ENCODE peak calls at places on chromosomes 11 and 22, in eight cellular contexts. One of them, this sample, is unnamed.

GRCh38 chr11:109864834-109865557 is 228.2 kb upstream of the ZC3H12C start:
- DNase-seq in neural progenitor cell: no peak
- DNase-seq in PC-9: no peak
- DNase-seq in mammary epithelial cell: peak; percentile 39
- DNase-seq in A673: peak; percentile 81
- DNase-seq in GM23248: peak; percentile 73
- DNase-seq in endothelial cell of umbilical vein: peak; percentile 43
- DNase-seq in astrocyte: peak; percentile 58
- DNase-seq in this sample: no peak

GRCh38 chr11:62534779-62535545 is 11.6 kb downstream of the AHNAK start:
- DNase-seq in neural progenitor cell: no peak
- DNase-seq in PC-9: no peak
- DNase-seq in mammary epithelial cell: no peak
- DNase-seq in A673: no peak
- DNase-seq in GM23248: no peak
- DNase-seq in endothelial cell of umbilical vein: no peak
- DNase-seq in astrocyte: no peak
- DNase-seq in this sample: no peak

GRCh38 chr11:80837051-80837450 is 1396.2 kb upstream of the TENM4 start:
- DNase-seq in neural progenitor cell: no peak
- DNase-seq in PC-9: no peak
- DNase-seq in mammary epithelial cell: no peak
- DNase-seq in A673: peak; percentile 93
- DNase-seq in GM23248: no peak
- DNase-seq in endothelial cell of umbilical vein: no peak
- DNase-seq in astrocyte: no peak
- DNase-seq in this sample: no peak

GRCh38 chr11:129703846-129704245 is 111.8 kb upstream of the TMEM45B start:
- DNase-seq in neural progenitor cell: no peak
- DNase-seq in PC-9: no peak
- DNase-seq in mammary epithelial cell: peak; percentile 24
- DNase-seq in A673: no peak
- DNase-seq in GM23248: peak; percentile 30
- DNase-seq in endothelial cell of umbilical vein: no peak
- DNase-seq in astrocyte: no peak
- DNase-seq in this sample: no peak

GRCh38 chr11:83071641-83072591 is at the start of gene RAB30:
- DNase-seq in neural progenitor cell: peak; percentile 100
- DNase-seq in PC-9: peak; percentile 93
- DNase-seq in mammary epithelial cell: peak; percentile 100
- DNase-seq in A673: peak; percentile 100
- DNase-seq in GM23248: peak; percentile 99
- DNase-seq in endothelial cell of umbilical vein: peak; percentile 100
- DNase-seq in astrocyte: peak; percentile 99
- DNase-seq in this sample: peak; percentile 98

GRCh38 chr11:28108909-28109308 is 721 bp downstream of the METTL15 start:
- DNase-seq in neural progenitor cell: no peak
- DNase-seq in PC-9: no peak
- DNase-seq in mammary epithelial cell: no peak
- DNase-seq in A673: peak; percentile 43
- DNase-seq in GM23248: peak; percentile 63
- DNase-seq in endothelial cell of umbilical vein: peak; percentile 53
- DNase-seq in astrocyte: no peak
- DNase-seq in this sample: no peak

GRCh38 chr11:123653997-123654565 is 343 bp downstream of the SCN3B start:
- DNase-seq in neural progenitor cell: peak; percentile 74
- DNase-seq in PC-9: peak; percentile 28
- DNase-seq in mammary epithelial cell: peak; percentile 52
- DNase-seq in A673: peak; percentile 66
- DNase-seq in GM23248: peak; percentile 68
- DNase-seq in endothelial cell of umbilical vein: peak; percentile 56
- DNase-seq in astrocyte: peak; percentile 49
- DNase-seq in this sample: no peak

GRCh38 chr22:43993072-43993760 is 30.9 kb upstream of the PARVB start:
- DNase-seq in neural progenitor cell: peak; percentile 83
- DNase-seq in PC-9: peak; percentile 44
- DNase-seq in mammary epithelial cell: peak; percentile 11
- DNase-seq in A673: peak; percentile 72
- DNase-seq in GM23248: peak; percentile 78
- DNase-seq in endothelial cell of umbilical vein: peak; percentile 53
- DNase-seq in astrocyte: peak; percentile 16
- DNase-seq in this sample: peak; percentile 8

GRCh38 chr22:46827781-46828180 is 65.3 kb downstream of the TBC1D22A start:
- DNase-seq in neural progenitor cell: no peak
- DNase-seq in PC-9: no peak
- DNase-seq in mammary epithelial cell: no peak
- DNase-seq in A673: peak; percentile 33
- DNase-seq in GM23248: no peak
- DNase-seq in endothelial cell of umbilical vein: no peak
- DNase-seq in astrocyte: no peak
- DNase-seq in this sample: no peak

GRCh38 chr11:93740031-93740801 is 1.1 kb downstream of the TAF1D start:
- DNase-seq in neural progenitor cell: peak; percentile 23
- DNase-seq in PC-9: peak; percentile 62
- DNase-seq in mammary epithelial cell: peak; percentile 79
- DNase-seq in A673: no peak
- DNase-seq in GM23248: peak; percentile 67
- DNase-seq in endothelial cell of umbilical vein: peak; percentile 16
- DNase-seq in astrocyte: peak; percentile 48
- DNase-seq in this sample: no peak

GRCh38 chr11:113907155-113907554 is 2.6 kb downstream of the HTR3B start:
- DNase-seq in neural progenitor cell: no peak
- DNase-seq in PC-9: no peak
- DNase-seq in mammary epithelial cell: no peak
- DNase-seq in A673: no peak
- DNase-seq in GM23248: no peak
- DNase-seq in endothelial cell of umbilical vein: no peak
- DNase-seq in astrocyte: no peak
- DNase-seq in this sample: no peak

GRCh38 chr11:70491696-70492472 is 93.6 kb downstream of the CTTN start:
- DNase-seq in neural progenitor cell: no peak
- DNase-seq in PC-9: no peak
- DNase-seq in mammary epithelial cell: no peak
- DNase-seq in A673: no peak
- DNase-seq in GM23248: no peak
- DNase-seq in endothelial cell of umbilical vein: no peak
- DNase-seq in astrocyte: no peak
- DNase-seq in this sample: no peak

GRCh38 chr11:70494559-70495350 is 96.4 kb downstream of the CTTN start:
- DNase-seq in neural progenitor cell: no peak
- DNase-seq in PC-9: no peak
- DNase-seq in mammary epithelial cell: no peak
- DNase-seq in A673: no peak
- DNase-seq in GM23248: no peak
- DNase-seq in endothelial cell of umbilical vein: no peak
- DNase-seq in astrocyte: no peak
- DNase-seq in this sample: no peak

GRCh38 chr11:70490723-70491558 is 92.6 kb downstream of the CTTN start:
- DNase-seq in neural progenitor cell: no peak
- DNase-seq in PC-9: no peak
- DNase-seq in mammary epithelial cell: no peak
- DNase-seq in A673: no peak
- DNase-seq in GM23248: no peak
- DNase-seq in endothelial cell of umbilical vein: no peak
- DNase-seq in astrocyte: no peak
- DNase-seq in this sample: no peak

GRCh38 chr11:70493891-70494290 is 95.6 kb downstream of the CTTN start:
- DNase-seq in neural progenitor cell: no peak
- DNase-seq in PC-9: no peak
- DNase-seq in mammary epithelial cell: no peak
- DNase-seq in A673: no peak
- DNase-seq in GM23248: no peak
- DNase-seq in endothelial cell of umbilical vein: no peak
- DNase-seq in astrocyte: no peak
- DNase-seq in this sample: no peak

DNA sequence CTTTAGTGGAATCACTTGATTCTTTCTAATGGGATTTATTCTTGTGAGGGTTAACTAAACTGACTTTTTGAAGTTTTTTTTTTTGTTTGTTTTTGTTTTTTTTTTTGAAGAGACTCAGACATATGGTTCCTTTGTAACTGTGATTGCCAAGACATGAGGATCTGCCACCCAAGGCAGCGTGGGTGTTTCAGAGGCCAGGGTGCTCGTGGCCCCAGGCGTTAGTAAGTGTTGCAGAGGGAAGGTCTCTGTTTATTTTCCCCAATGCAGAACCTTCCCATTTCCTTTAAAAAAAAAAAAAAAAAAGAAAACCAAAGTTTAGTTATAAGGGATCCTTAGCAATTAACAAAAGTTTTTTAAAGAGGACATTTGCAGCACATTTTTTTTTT is 94.8 kb downstream of the CTTN start:
- DNase-seq in neural progenitor cell: no peak
- DNase-seq in PC-9: no peak
- DNase-seq in mammary epithelial cell: no peak
- DNase-seq in A673: no peak
- DNase-seq in GM23248: no peak
- DNase-seq in endothelial cell of umbilical vein: no peak
- DNase-seq in astrocyte: no peak
- DNase-seq in this sample: no peak
- H3K9me3 ChIP-seq in neural progenitor cell: peaks cover 4% of the 10 kb centered on the region
- H3K9me3 ChIP-seq in PC-9: peaks cover 6% of the 10 kb centered on the region
- H3K9me3 ChIP-seq in mammary epithelial cell: peaks cover 16% of the 10 kb centered on the region
- H3K9me3 ChIP-seq in A673: peaks cover 3% of the 10 kb centered on the region
- H3K9me3 ChIP-seq in GM23248: no peaks in the 10 kb centered on the region
- H3K9me3 ChIP-seq in endothelial cell of umbilical vein: no peaks in the 10 kb centered on the region
- H3K9me3 ChIP-seq in astrocyte: peaks cover 10% of the 10 kb centered on the region
- H3K9me3 ChIP-seq in this sample: no peaks in the 10 kb centered on the region

DNA sequence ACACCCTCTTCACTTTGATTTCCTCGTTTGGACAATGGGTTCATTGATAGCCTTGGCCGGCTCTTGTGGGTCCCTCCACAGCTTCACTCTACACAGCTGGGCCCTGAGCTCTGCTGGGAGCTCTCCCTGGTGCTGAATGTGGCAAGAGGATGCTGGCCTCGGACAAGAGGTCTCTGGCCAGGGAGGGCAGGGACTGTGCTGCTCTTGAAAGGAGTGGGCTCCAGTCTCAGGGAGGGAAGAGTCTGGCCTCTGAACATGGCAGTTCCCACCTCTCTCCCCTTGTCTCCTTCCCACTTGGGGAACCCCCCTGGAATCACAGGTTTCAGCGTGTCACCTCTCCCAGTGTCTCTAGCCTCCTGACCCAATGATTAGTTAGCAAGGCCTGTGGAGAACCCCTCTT is 3.0 kb upstream of the CABP7 start:
- DNase-seq in neural progenitor cell: peak; percentile 93
- DNase-seq in PC-9: peak; percentile 54
- DNase-seq in mammary epithelial cell: peak; percentile 59
- DNase-seq in A673: peak; percentile 59
- DNase-seq in GM23248: peak; percentile 82
- DNase-seq in endothelial cell of umbilical vein: peak; percentile 70
- DNase-seq in astrocyte: peak; percentile 59
- DNase-seq in this sample: no peak
- TF ChIP-seq EZH2 in neural progenitor cell: peak; percentile 41
- TF ChIP-seq EZH2 in PC-9: no peak
- TF ChIP-seq EZH2 in mammary epithelial cell: no peak
- TF ChIP-seq EZH2 in A673: no peak
- TF ChIP-seq EZH2 in GM23248: no peak
- TF ChIP-seq EZH2 in endothelial cell of umbilical vein: no peak
- TF ChIP-seq EZH2 in astrocyte: no peak
- TF ChIP-seq EZH2 in this sample: no peak

DNA sequence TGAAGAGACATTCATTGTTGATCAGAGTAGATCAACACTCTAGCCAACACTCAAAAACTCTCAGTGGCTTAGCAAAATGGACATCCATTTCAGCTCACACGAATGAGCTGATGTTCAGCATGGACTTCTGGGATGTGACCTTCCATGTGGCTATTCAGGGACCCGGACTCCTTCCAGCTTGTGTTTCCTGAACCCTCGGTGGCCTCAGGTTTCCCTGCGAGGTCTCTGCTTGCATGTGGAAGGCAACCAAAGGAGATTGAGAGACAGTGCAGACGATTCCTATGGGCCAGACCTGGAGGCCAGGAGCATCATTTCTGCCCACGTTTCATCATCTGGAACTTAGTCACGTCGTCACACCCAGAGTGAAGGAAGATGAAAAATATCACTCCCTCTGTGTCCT is 1137.4 kb downstream of the TBC1D22A start:
- DNase-seq in neural progenitor cell: no peak
- DNase-seq in PC-9: no peak
- DNase-seq in mammary epithelial cell: no peak
- DNase-seq in A673: no peak
- DNase-seq in GM23248: no peak
- DNase-seq in endothelial cell of umbilical vein: no peak
- DNase-seq in astrocyte: no peak
- DNase-seq in this sample: no peak
- H3K9me3 ChIP-seq in neural progenitor cell: no peaks in the 10 kb centered on the region
- H3K9me3 ChIP-seq in PC-9: no peaks in the 10 kb centered on the region
- H3K9me3 ChIP-seq in mammary epithelial cell: peaks cover 28% of the 10 kb centered on the region
- H3K9me3 ChIP-seq in A673: no peaks in the 10 kb centered on the region
- H3K9me3 ChIP-seq in GM23248: no peaks in the 10 kb centered on the region
- H3K9me3 ChIP-seq in endothelial cell of umbilical vein: peaks cover 4% of the 10 kb centered on the region
- H3K9me3 ChIP-seq in astrocyte: peaks cover 3% of the 10 kb centered on the region
- H3K9me3 ChIP-seq in this sample: no peaks in the 10 kb centered on the region

GRCh38 chr11:122646549-122647340 is 8.8 kb upstream of the UBASH3B start:
- DNase-seq in neural progenitor cell: no peak
- DNase-seq in PC-9: no peak
- DNase-seq in mammary epithelial cell: peak; percentile 75
- DNase-seq in A673: no peak
- DNase-seq in GM23248: peak; percentile 89
- DNase-seq in endothelial cell of umbilical vein: no peak
- DNase-seq in astrocyte: peak; percentile 87
- DNase-seq in this sample: no peak

GRCh38 chr11:122637538-122637937 is 18.0 kb upstream of the UBASH3B start:
- DNase-seq in neural progenitor cell: no peak
- DNase-seq in PC-9: no peak
- DNase-seq in mammary epithelial cell: no peak
- DNase-seq in A673: no peak
- DNase-seq in GM23248: no peak
- DNase-seq in endothelial cell of umbilical vein: no peak
- DNase-seq in astrocyte: no peak
- DNase-seq in this sample: no peak

GRCh38 chr11:122642971-122643370 is 12.6 kb upstream of the UBASH3B start:
- DNase-seq in neural progenitor cell: no peak
- DNase-seq in PC-9: no peak
- DNase-seq in mammary epithelial cell: no peak
- DNase-seq in A673: no peak
- DNase-seq in GM23248: peak; percentile 53
- DNase-seq in endothelial cell of umbilical vein: no peak
- DNase-seq in astrocyte: peak; percentile 49
- DNase-seq in this sample: no peak

GRCh38 chr11:122645847-122646246 is 9.7 kb upstream of the UBASH3B start:
- DNase-seq in neural progenitor cell: no peak
- DNase-seq in PC-9: no peak
- DNase-seq in mammary epithelial cell: no peak
- DNase-seq in A673: no peak
- DNase-seq in GM23248: peak; percentile 46
- DNase-seq in endothelial cell of umbilical vein: no peak
- DNase-seq in astrocyte: peak; percentile 18
- DNase-seq in this sample: no peak

DNA sequence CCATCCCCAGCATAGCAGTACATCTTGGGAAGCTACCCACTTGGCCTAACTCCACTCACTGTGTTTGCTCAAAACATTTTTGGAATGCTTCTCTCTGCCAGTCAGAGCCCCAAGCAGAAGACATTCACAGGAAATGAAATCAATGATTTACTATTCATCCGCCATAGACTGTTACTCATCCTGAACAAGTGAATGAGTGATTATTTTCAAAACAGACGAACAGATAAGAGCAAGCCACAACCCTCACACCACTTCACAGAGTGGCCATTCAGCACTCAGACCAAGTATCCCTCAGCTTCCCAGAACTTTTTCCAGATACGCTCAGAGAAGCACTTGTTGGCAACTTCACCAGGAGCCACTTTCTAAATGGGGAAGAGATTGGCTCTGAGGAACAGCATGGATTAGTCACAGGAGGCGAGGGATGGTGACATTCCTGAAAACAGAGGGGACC is 13.0 kb upstream of the UBASH3B start:
- DNase-seq in neural progenitor cell: no peak
- DNase-seq in PC-9: peak; percentile 41
- DNase-seq in mammary epithelial cell: peak; percentile 80
- DNase-seq in A673: peak; percentile 39
- DNase-seq in GM23248: peak; percentile 92
- DNase-seq in endothelial cell of umbilical vein: peak; percentile 60
- DNase-seq in astrocyte: peak; percentile 98
- DNase-seq in this sample: no peak
- TF ChIP-seq EZH2 in neural progenitor cell: no peak
- TF ChIP-seq EZH2 in PC-9: no peak
- TF ChIP-seq EZH2 in mammary epithelial cell: no peak
- TF ChIP-seq EZH2 in A673: no peak
- TF ChIP-seq EZH2 in GM23248: no peak
- TF ChIP-seq EZH2 in endothelial cell of umbilical vein: no peak
- TF ChIP-seq EZH2 in astrocyte: no peak
- TF ChIP-seq EZH2 in this sample: no peak